ENCODE peak calls at places on chromosomes 7 and 10, in five cellular contexts. Q is uterus, A is HEK293T, T is NCI-H187, X is skeletal muscle cell. W is an unnamed sample.

GRCh38 chr10:373015-373414 is 237.8 kb downstream of the ZMYND11 start:
- DNase-seq in Q (no peak), A (no peak), T (no peak), X (no peak), W (peak)

GRCh38 chr10:6056411-6057135 is 5.6 kb downstream of the IL2RA start:
- DNase-seq in Q (peak), A (no peak), T (no peak), X (no peak), W (no peak)

GRCh38 chr7:16416289-16417282 is 4.8 kb downstream of the CRPPA start:
- DNase-seq in Q (no peak), A (no peak), T (no peak), X (peak), W (peak)

GRCh38 chr7:72435366-72435765 is 23.2 kb upstream of the CALN1 start:
- DNase-seq in Q (no peak), A (no peak), T (peak), X (no peak), W (no peak)

GRCh38 chr7:7917593-7917992 is 51.0 kb upstream of the GLCCI1 start:
- DNase-seq in Q (no peak), A (no peak), T (no peak), X (no peak), W (no peak)

GRCh38 chr10:29874604-29875269 is 184.6 kb downstream of the JCAD start:
- DNase-seq in Q (peak), A (no peak), T (no peak), X (no peak), W (peak)

GRCh38 chr10:18005781-18006456 is 54.2 kb downstream of the SLC39A12 start:
- DNase-seq in Q (no peak), A (no peak), T (no peak), X (peak), W (peak)

GRCh38 chr10:102411341-102412255 is 7.0 kb downstream of the PSD start:
- DNase-seq in Q (peak), A (no peak), T (no peak), X (no peak), W (no peak)

GRCh38 chr7:55144333-55144954 is 125.6 kb downstream of the EGFR start:
- DNase-seq in Q (no peak), A (peak), T (no peak), X (no peak), W (no peak)

GRCh38 chr7:18607025-18607424 is 111.5 kb downstream of the HDAC9 start:
- DNase-seq in Q (no peak), A (no peak), T (no peak), X (peak), W (peak)

GRCh38 chr10:103736763-103737162 is 118.6 kb downstream of the SH3PXD2A start:
- DNase-seq in Q (no peak), A (peak), T (no peak), X (no peak), W (no peak)

GRCh38 chr10:42954776-42955492 is 121.9 kb upstream of the RET start:
- DNase-seq in Q (no peak), A (no peak), T (no peak), X (no peak), W (no peak)

GRCh38 chr10:114538544-114538906 is 119.5 kb downstream of the ABLIM1 start:
- DNase-seq in Q (no peak), A (no peak), T (no peak), X (no peak), W (no peak)

GRCh38 chr7:142568430-142569097 is 180.7 kb upstream of the PRSS1 start:
- DNase-seq in Q (no peak), A (no peak), T (no peak), X (peak), W (peak)

GRCh38 chr7:32892521-32893224 is 1.1 kb upstream of the KBTBD2 start:
- DNase-seq in Q (peak), A (peak), T (peak), X (no peak), W (peak)

GRCh38 chr7:105827106-105827870 is 49.1 kb downstream of the ATXN7L1 start:
- DNase-seq in Q (no peak), A (no peak), T (no peak), X (no peak), W (no peak)

GRCh38 chr7:140723574-140723973 is 27.1 kb downstream of the NDUFB2 start:
- DNase-seq in Q (no peak), A (no peak), T (no peak), X (no peak), W (no peak)

GRCh38 chr7:116511552-116512523 is 12.3 kb downstream of the CAV2 start:
- DNase-seq in Q (peak), A (no peak), T (peak), X (no peak), W (no peak)

GRCh38 chr7:32506266-32507054 is 11.2 kb downstream of the AVL9 start:
- DNase-seq in Q (no peak), A (no peak), T (no peak), X (peak), W (peak)

GRCh38 chr7:95427123-95427522 is 7.7 kb downstream of the PON2 start:
- DNase-seq in Q (no peak), A (no peak), T (no peak), X (no peak), W (no peak)

GRCh38 chr10:75247797-75248196 is 12.0 kb upstream of the COMTD1 start:
- DNase-seq in Q (no peak), A (no peak), T (no peak), X (no peak), W (no peak)

GRCh38 chr7:55493416-55493815 is 78.9 kb downstream of the VOPP1 start:
- DNase-seq in Q (no peak), A (no peak), T (no peak), X (no peak), W (peak)

GRCh38 chr7:154503962-154504550 is 451.9 kb downstream of the DPP6 start:
- DNase-seq in Q (no peak), A (peak), T (no peak), X (no peak), W (peak)

GRCh38 chr7:134364619-134365037 is 47.9 kb upstream of the SLC35B4 start:
- DNase-seq in Q (no peak), A (no peak), T (no peak), X (no peak), W (peak)